ENCODE peak calls at places on chromosomes 6 and 20, in seven cellular contexts. One of them, this sample, is unnamed.

GRCh38 chr20:52103469-52103910 is 88.1 kb downstream of the ZFP64 start:
- DNase-seq in DND-41: no peak
- DNase-seq in stomach: no peak
- DNase-seq in aorta: no peak
- DNase-seq in CD4-positive, alpha-beta memory T cell: no peak
- DNase-seq in lung: no peak
- DNase-seq in GM23338: peak; percentile 82
- DNase-seq in this sample: no peak

GRCh38 chr6:108958900-108959770 is 110.9 kb downstream of the ARMC2 start:
- DNase-seq in GM23338: peak; percentile 25
- DNase-seq in stomach: no peak
- DNase-seq in aorta: no peak
- DNase-seq in lung: no peak
- DNase-seq in CD4-positive, alpha-beta memory T cell: no peak
- DNase-seq in DND-41: no peak
- DNase-seq in this sample: peak; percentile 17

GRCh38 chr20:49591217-49591865 is 23.4 kb upstream of the PTGIS start:
- DNase-seq in stomach: no peak
- DNase-seq in CD4-positive, alpha-beta memory T cell: no peak
- DNase-seq in GM23338: no peak
- DNase-seq in aorta: no peak
- DNase-seq in lung: no peak
- DNase-seq in DND-41: no peak
- DNase-seq in this sample: no peak

GRCh38 chr20:15005300-15005986 is 668.0 kb upstream of the FLRT3 start:
- DNase-seq in stomach: peak; percentile 27
- DNase-seq in DND-41: no peak
- DNase-seq in lung: no peak
- DNase-seq in aorta: no peak
- DNase-seq in CD4-positive, alpha-beta memory T cell: no peak
- DNase-seq in GM23338: no peak
- DNase-seq in this sample: no peak

GRCh38 chr6:137697267-137697938 is 169.7 kb upstream of the TNFAIP3 start:
- DNase-seq in GM23338: peak; percentile 53
- DNase-seq in CD4-positive, alpha-beta memory T cell: no peak
- DNase-seq in DND-41: no peak
- DNase-seq in aorta: no peak
- DNase-seq in stomach: no peak
- DNase-seq in lung: no peak
- DNase-seq in this sample: no peak

GRCh38 chr6:122495612-122496011 is 24.0 kb upstream of the SERINC1 start:
- DNase-seq in GM23338: no peak
- DNase-seq in DND-41: peak; percentile 17
- DNase-seq in stomach: no peak
- DNase-seq in aorta: no peak
- DNase-seq in lung: no peak
- DNase-seq in CD4-positive, alpha-beta memory T cell: no peak
- DNase-seq in this sample: no peak

GRCh38 chr6:157220485-157220884 is 102.8 kb downstream of the TMEM242 start:
- DNase-seq in DND-41: no peak
- DNase-seq in GM23338: no peak
- DNase-seq in CD4-positive, alpha-beta memory T cell: no peak
- DNase-seq in stomach: no peak
- DNase-seq in lung: no peak
- DNase-seq in aorta: no peak
- DNase-seq in this sample: no peak

GRCh38 chr6:455006-455585 is 63.5 kb downstream of the IRF4 start:
- DNase-seq in DND-41: no peak
- DNase-seq in CD4-positive, alpha-beta memory T cell: no peak
- DNase-seq in GM23338: no peak
- DNase-seq in stomach: no peak
- DNase-seq in lung: no peak
- DNase-seq in aorta: no peak
- DNase-seq in this sample: no peak

GRCh38 chr6:491233-491632 is 99.7 kb downstream of the IRF4 start:
- DNase-seq in lung: no peak
- DNase-seq in aorta: no peak
- DNase-seq in GM23338: no peak
- DNase-seq in CD4-positive, alpha-beta memory T cell: peak; percentile 75
- DNase-seq in DND-41: peak; percentile 68
- DNase-seq in stomach: no peak
- DNase-seq in this sample: no peak

GRCh38 chr6:76275746-76276145 is 203.3 kb upstream of the IMPG1 start:
- DNase-seq in GM23338: peak; percentile 58
- DNase-seq in stomach: no peak
- DNase-seq in CD4-positive, alpha-beta memory T cell: no peak
- DNase-seq in aorta: no peak
- DNase-seq in lung: no peak
- DNase-seq in DND-41: no peak
- DNase-seq in this sample: no peak

GRCh38 chr6:158080849-158081656 is 87.0 kb downstream of the SERAC1 start:
- DNase-seq in GM23338: no peak
- DNase-seq in aorta: no peak
- DNase-seq in lung: no peak
- DNase-seq in CD4-positive, alpha-beta memory T cell: no peak
- DNase-seq in DND-41: no peak
- DNase-seq in stomach: no peak
- DNase-seq in this sample: no peak

GRCh38 chr6:10406556-10406955 is 8.3 kb downstream of the TFAP2A start:
- DNase-seq in stomach: no peak
- DNase-seq in aorta: no peak
- DNase-seq in DND-41: no peak
- DNase-seq in lung: no peak
- DNase-seq in CD4-positive, alpha-beta memory T cell: no peak
- DNase-seq in GM23338: no peak
- DNase-seq in this sample: no peak

GRCh38 chr20:62666736-62667529 is 24.6 kb downstream of the SLCO4A1 start:
- DNase-seq in lung: peak; percentile 65
- DNase-seq in stomach: peak; percentile 77
- DNase-seq in DND-41: no peak
- DNase-seq in CD4-positive, alpha-beta memory T cell: peak; percentile 1
- DNase-seq in GM23338: no peak
- DNase-seq in aorta: no peak
- DNase-seq in this sample: no peak

GRCh38 chr6:113862112-113862511 is 5.0 kb downstream of the MARCKS start:
- DNase-seq in CD4-positive, alpha-beta memory T cell: no peak
- DNase-seq in stomach: no peak
- DNase-seq in DND-41: no peak
- DNase-seq in GM23338: no peak
- DNase-seq in lung: no peak
- DNase-seq in aorta: no peak
- DNase-seq in this sample: no peak

GRCh38 chr20:58309607-58310290 is at the start of gene RAB22A:
- DNase-seq in CD4-positive, alpha-beta memory T cell: peak; percentile 77
- DNase-seq in GM23338: peak; percentile 88
- DNase-seq in DND-41: peak; percentile 72
- DNase-seq in aorta: peak; percentile 93
- DNase-seq in lung: peak; percentile 77
- DNase-seq in stomach: peak; percentile 90
- DNase-seq in this sample: peak; percentile 86

GRCh38 chr6:106309766-106310373 is 15.7 kb downstream of the ATG5 start:
- DNase-seq in stomach: no peak
- DNase-seq in GM23338: no peak
- DNase-seq in CD4-positive, alpha-beta memory T cell: no peak
- DNase-seq in aorta: no peak
- DNase-seq in lung: no peak
- DNase-seq in DND-41: no peak
- DNase-seq in this sample: no peak

GRCh38 chr20:38167851-38168760 is 3.0 kb upstream of the TGM2 start:
- DNase-seq in stomach: peak; percentile 51
- DNase-seq in aorta: peak; percentile 95
- DNase-seq in GM23338: peak; percentile 56
- DNase-seq in DND-41: no peak
- DNase-seq in lung: peak; percentile 66
- DNase-seq in CD4-positive, alpha-beta memory T cell: peak; percentile 13
- DNase-seq in this sample: no peak

GRCh38 chr6:21885101-21885500 is 291.6 kb downstream of the SOX4 start:
- DNase-seq in CD4-positive, alpha-beta memory T cell: no peak
- DNase-seq in DND-41: no peak
- DNase-seq in aorta: no peak
- DNase-seq in stomach: no peak
- DNase-seq in lung: no peak
- DNase-seq in GM23338: no peak
- DNase-seq in this sample: no peak
- H3K4me3 ChIP-seq in CD4-positive, alpha-beta memory T cell: no peak overlapping the region
- H3K4me3 ChIP-seq in DND-41: no peak overlapping the region
- H3K4me3 ChIP-seq in aorta: no peak overlapping the region
- H3K4me3 ChIP-seq in stomach: no peak overlapping the region
- H3K4me3 ChIP-seq in lung: no peak overlapping the region
- H3K4me3 ChIP-seq in GM23338: no peak overlapping the region
- H3K4me3 ChIP-seq in this sample: no peak overlapping the region

GRCh38 chr20:13285408-13285807 is 64.3 kb downstream of the ISM1 start:
- DNase-seq in stomach: no peak
- DNase-seq in lung: no peak
- DNase-seq in CD4-positive, alpha-beta memory T cell: no peak
- DNase-seq in DND-41: no peak
- DNase-seq in aorta: no peak
- DNase-seq in GM23338: no peak
- DNase-seq in this sample: no peak

GRCh38 chr20:13286052-13286451 is 65.0 kb downstream of the ISM1 start:
- DNase-seq in CD4-positive, alpha-beta memory T cell: no peak
- DNase-seq in DND-41: no peak
- DNase-seq in stomach: no peak
- DNase-seq in aorta: no peak
- DNase-seq in lung: no peak
- DNase-seq in GM23338: no peak
- DNase-seq in this sample: no peak

GRCh38 chr20:13288357-13288756 is 67.3 kb downstream of the ISM1 start:
- DNase-seq in stomach: no peak
- DNase-seq in lung: no peak
- DNase-seq in CD4-positive, alpha-beta memory T cell: no peak
- DNase-seq in aorta: no peak
- DNase-seq in DND-41: no peak
- DNase-seq in GM23338: no peak
- DNase-seq in this sample: no peak

GRCh38 chr20:13284830-13285229 is 63.8 kb downstream of the ISM1 start:
- DNase-seq in CD4-positive, alpha-beta memory T cell: peak; percentile 28
- DNase-seq in stomach: no peak
- DNase-seq in lung: no peak
- DNase-seq in DND-41: no peak
- DNase-seq in aorta: no peak
- DNase-seq in GM23338: no peak
- DNase-seq in this sample: no peak

DNA sequence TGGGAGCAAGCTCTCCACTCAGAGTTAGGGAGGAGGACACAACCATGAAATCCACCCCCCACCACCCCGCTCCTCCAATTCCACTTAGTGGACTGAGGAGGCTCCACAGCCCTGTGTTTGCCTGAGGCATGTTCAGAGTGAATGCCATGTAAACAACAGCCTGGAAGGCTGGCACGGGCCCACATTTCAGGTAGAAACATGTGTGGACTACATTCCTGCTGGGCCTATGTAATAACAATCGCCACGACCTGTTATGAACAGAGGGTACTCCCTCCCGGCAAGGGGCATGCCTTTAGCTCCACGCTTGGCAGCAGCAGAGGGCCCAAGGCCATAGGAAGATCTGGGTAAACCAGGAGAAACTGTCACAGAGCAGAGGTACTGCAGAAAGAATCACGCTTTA is 65.5 kb downstream of the ISM1 start:
- DNase-seq in CD4-positive, alpha-beta memory T cell: no peak
- DNase-seq in aorta: no peak
- DNase-seq in lung: peak; percentile 47
- DNase-seq in DND-41: no peak
- DNase-seq in GM23338: no peak
- DNase-seq in stomach: no peak
- DNase-seq in this sample: no peak
- H3K27ac ChIP-seq in CD4-positive, alpha-beta memory T cell: no peak overlapping the region
- H3K27ac ChIP-seq in aorta: no peak overlapping the region
- H3K27ac ChIP-seq in lung: no peak overlapping the region
- H3K27ac ChIP-seq in DND-41: no peak overlapping the region
- H3K27ac ChIP-seq in GM23338: no peak overlapping the region
- H3K27ac ChIP-seq in stomach: no peak overlapping the region
- H3K27ac ChIP-seq in this sample: no peak overlapping the region

GRCh38 chr6:43412541-43412940 is 14.8 kb upstream of the ABCC10 start:
- DNase-seq in GM23338: no peak
- DNase-seq in lung: no peak
- DNase-seq in CD4-positive, alpha-beta memory T cell: no peak
- DNase-seq in stomach: no peak
- DNase-seq in aorta: no peak
- DNase-seq in DND-41: no peak
- DNase-seq in this sample: no peak

GRCh38 chr6:43407296-43407695 is 20.0 kb upstream of the ABCC10 start:
- DNase-seq in DND-41: no peak
- DNase-seq in CD4-positive, alpha-beta memory T cell: no peak
- DNase-seq in lung: no peak
- DNase-seq in GM23338: no peak
- DNase-seq in stomach: no peak
- DNase-seq in aorta: no peak
- DNase-seq in this sample: no peak

GRCh38 chr6:43416935-43417334 is 10.4 kb upstream of the ABCC10 start:
- DNase-seq in lung: no peak
- DNase-seq in CD4-positive, alpha-beta memory T cell: no peak
- DNase-seq in DND-41: no peak
- DNase-seq in stomach: no peak
- DNase-seq in GM23338: no peak
- DNase-seq in aorta: no peak
- DNase-seq in this sample: no peak

GRCh38 chr6:43413002-43413401 is 14.3 kb upstream of the ABCC10 start:
- DNase-seq in lung: no peak
- DNase-seq in stomach: no peak
- DNase-seq in GM23338: no peak
- DNase-seq in aorta: no peak
- DNase-seq in CD4-positive, alpha-beta memory T cell: no peak
- DNase-seq in DND-41: no peak
- DNase-seq in this sample: no peak
- H3K4me1 ChIP-seq in lung: no peaks in the 10 kb centered on the region
- H3K4me1 ChIP-seq in stomach: no peaks in the 10 kb centered on the region
- H3K4me1 ChIP-seq in GM23338: no peaks in the 10 kb centered on the region
- H3K4me1 ChIP-seq in aorta: no peaks in the 10 kb centered on the region
- H3K4me1 ChIP-seq in CD4-positive, alpha-beta memory T cell: no peaks in the 10 kb centered on the region
- H3K4me1 ChIP-seq in DND-41: no peaks in the 10 kb centered on the region
- H3K4me1 ChIP-seq in this sample: no peaks in the 10 kb centered on the region

DNA sequence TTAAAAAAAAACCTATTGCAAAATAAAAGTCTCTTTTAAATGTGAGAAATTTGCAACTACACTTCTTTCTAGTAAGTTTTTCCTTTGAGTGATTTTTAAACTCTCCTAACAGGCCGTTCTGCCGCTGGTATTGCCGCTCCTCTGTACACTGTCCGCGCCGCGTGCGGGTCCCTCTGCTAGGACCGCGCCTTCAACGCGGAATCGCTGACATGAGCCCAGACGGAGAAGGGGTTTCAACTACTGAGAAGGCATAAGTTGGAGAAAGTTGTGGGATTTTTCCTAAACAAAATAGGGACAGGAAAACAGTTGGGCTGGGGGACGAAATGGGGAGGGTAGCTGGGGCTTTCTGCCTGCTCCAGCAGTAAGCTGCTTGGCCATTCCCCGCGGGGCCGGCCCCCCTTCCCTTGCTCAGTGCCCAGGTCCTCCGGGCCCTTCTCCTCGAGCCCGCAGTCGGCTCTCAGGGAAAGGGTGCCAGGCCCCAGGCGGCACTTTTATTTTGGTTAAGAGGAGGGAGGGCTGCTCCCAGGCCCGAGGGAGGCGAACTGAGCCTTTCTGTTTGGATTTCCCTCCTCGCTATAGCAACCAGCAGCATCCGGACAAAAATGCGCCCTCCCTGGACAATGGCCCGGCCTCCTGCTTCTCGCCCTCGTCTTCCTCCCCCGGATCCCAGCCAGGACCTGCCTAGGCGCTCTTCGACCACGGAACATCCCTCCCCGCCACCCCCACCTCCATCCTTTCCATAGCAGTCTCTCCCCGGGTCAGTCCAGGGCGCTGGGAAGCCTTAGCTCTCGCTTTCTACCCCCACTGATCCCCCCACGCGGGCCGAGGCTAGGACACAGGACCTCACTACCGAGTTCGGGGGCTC is 6.8 kb upstream of the POU3F2 start:
- DNase-seq in CD4-positive, alpha-beta memory T cell: no peak
- DNase-seq in lung: no peak
- DNase-seq in GM23338: peak; percentile 90
- DNase-seq in DND-41: no peak
- DNase-seq in aorta: peak; percentile 68
- DNase-seq in stomach: no peak
- DNase-seq in this sample: no peak
- H3K4me3 ChIP-seq in CD4-positive, alpha-beta memory T cell: no peak overlapping the region
- H3K4me3 ChIP-seq in lung: no peak overlapping the region
- H3K4me3 ChIP-seq in GM23338: peak overlapping the region; percentile 64
- H3K4me3 ChIP-seq in DND-41: no peak overlapping the region
- H3K4me3 ChIP-seq in aorta: no peak overlapping the region
- H3K4me3 ChIP-seq in stomach: no peak overlapping the region
- H3K4me3 ChIP-seq in this sample: no peak overlapping the region